ENCODE peak calls at places on chromosomes 4 and X, in six cellular contexts. One of them, this sample, is unnamed.

GRCh38 chrX:11380187-11380586 is 87.0 kb downstream of the AMELX start:
- DNase-seq in LHCN-M2: peak; percentile 37
- DNase-seq in stimulated activated CD8-positive, alpha-beta memory T cell treated with anti-CD3 and anti-CD28 coated beads, Interleukin-15, amount 100 ng/mL, for 24 hours: no peak
- DNase-seq in HCT116: no peak
- DNase-seq in choroid plexus epithelial cell: peak; percentile 23
- DNase-seq in HEK293T: no peak
- DNase-seq in this sample: no peak

GRCh38 chr4:156252300-156253016 is 298.8 kb upstream of the CTSO start:
- DNase-seq in choroid plexus epithelial cell: peak; percentile 23
- DNase-seq in HEK293T: no peak
- DNase-seq in stimulated activated CD8-positive, alpha-beta memory T cell treated with anti-CD3 and anti-CD28 coated beads, Interleukin-15, amount 100 ng/mL, for 24 hours: no peak
- DNase-seq in HCT116: no peak
- DNase-seq in LHCN-M2: peak; percentile 49
- DNase-seq in this sample: no peak

GRCh38 chrX:97238632-97239031 is 354.9 kb downstream of the RPA4 start:
- DNase-seq in HCT116: peak; percentile 8
- DNase-seq in stimulated activated CD8-positive, alpha-beta memory T cell treated with anti-CD3 and anti-CD28 coated beads, Interleukin-15, amount 100 ng/mL, for 24 hours: no peak
- DNase-seq in LHCN-M2: peak; percentile 3
- DNase-seq in choroid plexus epithelial cell: peak; percentile 63
- DNase-seq in HEK293T: no peak
- DNase-seq in this sample: no peak

GRCh38 chr4:118034061-118034785 is at the start of gene NDST3:
- DNase-seq in LHCN-M2: peak; percentile 67
- DNase-seq in stimulated activated CD8-positive, alpha-beta memory T cell treated with anti-CD3 and anti-CD28 coated beads, Interleukin-15, amount 100 ng/mL, for 24 hours: no peak
- DNase-seq in HCT116: peak; percentile 71
- DNase-seq in HEK293T: peak; percentile 64
- DNase-seq in choroid plexus epithelial cell: peak; percentile 52
- DNase-seq in this sample: peak; percentile 20

GRCh38 chrX:37785569-37785968 is 5.7 kb downstream of the CYBB start:
- DNase-seq in HCT116: no peak
- DNase-seq in HEK293T: no peak
- DNase-seq in choroid plexus epithelial cell: no peak
- DNase-seq in stimulated activated CD8-positive, alpha-beta memory T cell treated with anti-CD3 and anti-CD28 coated beads, Interleukin-15, amount 100 ng/mL, for 24 hours: no peak
- DNase-seq in LHCN-M2: peak; percentile 22
- DNase-seq in this sample: no peak

GRCh38 chr4:8269535-8270417 is at the start of gene HTRA3:
- DNase-seq in LHCN-M2: peak; percentile 53
- DNase-seq in HCT116: no peak
- DNase-seq in HEK293T: peak; percentile 79
- DNase-seq in choroid plexus epithelial cell: peak; percentile 47
- DNase-seq in stimulated activated CD8-positive, alpha-beta memory T cell treated with anti-CD3 and anti-CD28 coated beads, Interleukin-15, amount 100 ng/mL, for 24 hours: no peak
- DNase-seq in this sample: peak; percentile 82

GRCh38 chr4:79044260-79044659 is 105.0 kb upstream of the PAQR3 start:
- DNase-seq in LHCN-M2: no peak
- DNase-seq in HEK293T: no peak
- DNase-seq in stimulated activated CD8-positive, alpha-beta memory T cell treated with anti-CD3 and anti-CD28 coated beads, Interleukin-15, amount 100 ng/mL, for 24 hours: no peak
- DNase-seq in HCT116: no peak
- DNase-seq in choroid plexus epithelial cell: no peak
- DNase-seq in this sample: no peak

GRCh38 chr4:15953625-15954024 is 9.3 kb downstream of the FGFBP2 start:
- DNase-seq in HCT116: no peak
- DNase-seq in choroid plexus epithelial cell: no peak
- DNase-seq in HEK293T: no peak
- DNase-seq in stimulated activated CD8-positive, alpha-beta memory T cell treated with anti-CD3 and anti-CD28 coated beads, Interleukin-15, amount 100 ng/mL, for 24 hours: no peak
- DNase-seq in LHCN-M2: no peak
- DNase-seq in this sample: no peak

GRCh38 chr4:155745984-155746383 is 12.8 kb upstream of the GUCY1B1 start:
- DNase-seq in HEK293T: no peak
- DNase-seq in choroid plexus epithelial cell: peak; percentile 28
- DNase-seq in HCT116: no peak
- DNase-seq in stimulated activated CD8-positive, alpha-beta memory T cell treated with anti-CD3 and anti-CD28 coated beads, Interleukin-15, amount 100 ng/mL, for 24 hours: no peak
- DNase-seq in LHCN-M2: peak; percentile 19
- DNase-seq in this sample: no peak

This sample was measured in HuH-7.5.